ENCODE peak calls at places on chromosomes 2 and 18, in four cellular contexts. U, Z, M and L are unnamed samples.
A peak's percentile ranks its signal among the peaks of the same experiment; 100 is the strongest.

GRCh38 chr18:40407913-40408312 is 1547.1 kb upstream of the PIK3C3 start:
- DNase-seq in U (no peak), Z (no peak), M (no peak), L (no peak)

GRCh38 chr2:232353660-232354059 is 24.9 kb upstream of the ALPP start:
- DNase-seq in U (no peak), Z (no peak), M (no peak), L (no peak)

GRCh38 chr18:34834897-34835296 is 124.8 kb downstream of the DTNA start:
- DNase-seq in U (no peak), Z (no peak), M (no peak), L (no peak)

GRCh38 chr2:86249176-86249842 is 50.1 kb downstream of the MRPL35 start:
- DNase-seq in U (no peak), Z (no peak), M (peak; percentile 14), L (peak; percentile 55)

GRCh38 chr2:236038096-236038495 is 130.1 kb downstream of the GBX2 start:
- DNase-seq in U (no peak), Z (no peak), M (no peak), L (no peak)

GRCh38 chr2:233456934-233457333 is 102.6 kb downstream of the DGKD start:
- DNase-seq in U (no peak), Z (no peak), M (no peak), L (no peak)

GRCh38 chr2:219344756-219345458 is 12.4 kb upstream of the RESP18 start:
- DNase-seq in U (no peak), Z (no peak), M (no peak), L (no peak)

GRCh38 chr2:230961091-230961491 is 34.8 kb upstream of the SPATA3 start:
- DNase-seq in U (no peak), Z (no peak), M (no peak), L (no peak)

GRCh38 chr2:9897796-9898195 is 53.7 kb upstream of the GRHL1 start:
- DNase-seq in U (no peak), Z (no peak), M (no peak), L (no peak)

GRCh38 chr18:79712206-79712857 is 32.7 kb downstream of the CTDP1 start:
- DNase-seq in U (no peak), Z (no peak), M (no peak), L (no peak)

GRCh38 chr2:123532999-123533398 is 492.1 kb upstream of the CNTNAP5 start:
- DNase-seq in U (no peak), Z (no peak), M (no peak), L (no peak)

GRCh38 chr2:147451902-147452515 is 392.8 kb upstream of the ACVR2A start:
- DNase-seq in U (no peak), Z (no peak), M (no peak), L (no peak)

GRCh38 chr2:42917374-42918017 is 125.1 kb upstream of the HAAO start:
- DNase-seq in U (no peak), Z (no peak), M (peak; percentile 81), L (no peak)

GRCh38 chr2:240237609-240238151 is 97.2 kb upstream of the OTOS start:
- DNase-seq in U (no peak), Z (no peak), M (no peak), L (no peak)

GRCh38 chr18:76064998-76065397 is 430.0 kb downstream of the ZNF516 start:
- DNase-seq in U (no peak), Z (no peak), M (peak; percentile 24), L (no peak)

GRCh38 chr2:182548031-182548950 is 121.5 kb upstream of the PDE1A start:
- DNase-seq in U (no peak), Z (no peak), M (no peak), L (no peak)

GRCh38 chr2:7725850-7726242 is 808.6 kb downstream of the RNF144A start:
- DNase-seq in U (no peak), Z (no peak), M (no peak), L (no peak)

GRCh38 chr2:174246944-174247381 is 1.4 kb downstream of the OLA1 start:
- DNase-seq in U (no peak), Z (peak; percentile 28), M (peak; percentile 65), L (no peak)

GRCh38 chr2:5250482-5250881 is 441.7 kb upstream of the SOX11 start:
- DNase-seq in U (no peak), Z (no peak), M (no peak), L (no peak)

GRCh38 chr18:77737412-77737811 is 487.8 kb downstream of the GALR1 start:
- DNase-seq in U (no peak), Z (no peak), M (peak; percentile 11), L (no peak)

GRCh38 chr2:112529751-112530150 is 12.5 kb upstream of the POLR1B start:
- DNase-seq in U (no peak), Z (no peak), M (no peak), L (no peak)

GRCh38 chr2:209663666-209664065 is 108.0 kb upstream of the UNC80 start:
- DNase-seq in U (no peak), Z (no peak), M (no peak), L (no peak)

GRCh38 chr2:174699993-174700766 is 64.1 kb downstream of the CHRNA1 start:
- DNase-seq in U (no peak), Z (peak; percentile 40), M (peak; percentile 70), L (peak; percentile 57)

GRCh38 chr2:191459158-191459557 is 214.0 kb downstream of the MYO1B start:
- DNase-seq in U (no peak), Z (no peak), M (no peak), L (no peak)

GRCh38 chr18:26536664-26537063 is 11.7 kb downstream of the KCTD1 start:
- DNase-seq in U (no peak), Z (no peak), M (no peak), L (no peak)

DNA sequence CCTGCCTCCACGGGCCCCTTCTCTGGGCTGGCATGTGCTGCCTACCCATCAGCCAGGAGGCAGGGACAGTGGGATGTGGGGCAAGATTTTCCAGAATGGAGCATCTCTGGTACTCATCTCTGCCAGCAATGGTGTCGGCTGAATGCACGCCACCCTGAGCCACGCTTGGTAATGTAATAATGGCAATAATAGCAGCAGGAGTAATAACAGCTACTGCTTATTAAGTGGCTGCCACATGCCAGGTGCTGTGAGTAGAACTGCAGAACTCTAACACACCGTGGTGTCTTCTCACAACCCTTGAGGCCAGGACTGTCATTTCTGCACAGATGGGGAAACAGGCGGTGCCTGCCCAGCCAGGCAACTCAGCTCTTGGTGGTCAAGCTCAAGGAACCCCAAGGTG is 113.6 kb downstream of the CELF4 start:
- DNase-seq in U (no peak), Z (no peak), M (no peak), L (no peak)
- TF ChIP-seq HDAC2 in U (no peak), Z (no peak), M (no peak), L (no peak)

DNA sequence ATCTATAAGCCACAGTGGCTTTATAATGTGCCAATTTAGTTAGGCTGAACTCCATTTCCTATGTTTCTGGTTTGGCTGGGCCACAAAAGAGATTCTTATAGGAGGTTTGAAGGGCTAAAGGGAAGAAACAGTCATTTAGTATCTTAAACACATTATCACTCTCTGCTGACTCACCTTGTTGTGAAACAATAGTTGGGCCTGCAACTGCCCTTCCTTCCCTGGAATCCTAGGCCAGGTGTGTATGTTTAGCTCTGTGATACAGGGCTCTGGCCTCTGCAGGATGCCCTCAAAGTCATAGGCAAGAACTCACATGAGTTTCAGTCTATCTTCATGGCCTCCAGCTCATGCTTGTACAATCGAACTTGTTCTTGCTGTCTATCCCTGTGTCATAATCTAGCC is 400.0 kb upstream of the CELF4 start:
- DNase-seq in U (no peak), Z (no peak), M (no peak), L (no peak)
- TF ChIP-seq BHLHE40 in U (no peak), Z (no peak), M (no peak), L (no peak)

GRCh38 chr2:138252587-138252986 is 249.0 kb upstream of the SPOPL start:
- DNase-seq in U (no peak), Z (no peak), M (no peak), L (no peak)

GRCh38 chr2:138245309-138245708 is 256.3 kb upstream of the SPOPL start:
- DNase-seq in U (no peak), Z (no peak), M (no peak), L (no peak)

GRCh38 chr2:138247302-138247701 is 254.3 kb upstream of the SPOPL start:
- DNase-seq in U (no peak), Z (no peak), M (no peak), L (no peak)

GRCh38 chr2:138244400-138245001 is 257.1 kb upstream of the SPOPL start:
- DNase-seq in U (no peak), Z (no peak), M (peak; percentile 5), L (peak; percentile 9)

GRCh38 chr2:138249207-138249606 is 252.4 kb upstream of the SPOPL start:
- DNase-seq in U (no peak), Z (no peak), M (no peak), L (no peak)
- TF ChIP-seq HDAC2 in U (no peak), Z (no peak), M (no peak), L (no peak)

DNA sequence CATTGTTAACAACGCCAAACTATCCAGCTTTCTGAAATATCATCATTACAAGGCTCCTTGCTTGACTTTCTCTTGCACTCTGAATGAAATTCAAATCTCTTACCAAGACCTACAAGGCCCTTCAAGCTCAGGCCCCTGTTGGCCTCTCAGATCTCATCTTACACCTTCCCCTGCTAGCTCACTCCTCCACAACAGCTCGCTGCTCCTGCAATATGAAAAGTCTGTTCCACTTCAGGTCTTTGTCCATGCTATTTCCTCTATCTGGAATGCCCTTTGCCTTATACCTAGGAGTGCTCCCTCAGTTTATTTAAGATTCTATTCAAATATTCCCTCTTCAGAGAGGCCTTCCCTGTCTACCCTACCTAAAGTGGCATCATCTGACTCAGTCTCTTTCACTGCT is 91.7 kb downstream of the SESTD1 start:
- DNase-seq in U (no peak), Z (no peak), M (no peak), L (no peak)
- TF ChIP-seq BHLHE40 in U (no peak), Z (no peak), M (no peak), L (no peak)

GRCh38 chr2:120431386-120432292 is 85.7 kb downstream of the INHBB start:
- DNase-seq in U (no peak), Z (no peak), M (no peak), L (no peak)
- TF ChIP-seq HDAC2 in U (no peak), Z (no peak), M (no peak), L (no peak)

DNA sequence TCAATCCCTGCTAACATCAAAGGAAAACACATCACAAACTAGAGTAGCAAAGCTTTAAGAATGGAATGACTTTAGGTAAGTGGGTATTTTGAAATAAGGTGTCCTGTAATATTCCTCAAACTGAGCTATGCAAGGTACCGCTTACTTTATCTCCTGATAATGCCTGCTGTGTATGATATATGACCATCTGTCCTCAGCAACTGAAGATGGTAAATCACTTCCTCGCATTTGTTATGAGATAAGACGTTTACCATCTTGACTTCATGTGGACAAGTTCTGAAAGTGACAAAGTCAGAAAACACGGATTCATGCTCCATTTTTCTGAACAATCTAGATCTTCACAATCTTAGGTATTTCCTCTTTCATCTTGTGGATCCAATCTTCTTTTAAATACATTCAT is 49.3 kb upstream of the PTPRM start:
- DNase-seq in U (no peak), Z (no peak), M (no peak), L (no peak)
- TF ChIP-seq BHLHE40 in U (no peak), Z (no peak), M (no peak), L (no peak)

DNA sequence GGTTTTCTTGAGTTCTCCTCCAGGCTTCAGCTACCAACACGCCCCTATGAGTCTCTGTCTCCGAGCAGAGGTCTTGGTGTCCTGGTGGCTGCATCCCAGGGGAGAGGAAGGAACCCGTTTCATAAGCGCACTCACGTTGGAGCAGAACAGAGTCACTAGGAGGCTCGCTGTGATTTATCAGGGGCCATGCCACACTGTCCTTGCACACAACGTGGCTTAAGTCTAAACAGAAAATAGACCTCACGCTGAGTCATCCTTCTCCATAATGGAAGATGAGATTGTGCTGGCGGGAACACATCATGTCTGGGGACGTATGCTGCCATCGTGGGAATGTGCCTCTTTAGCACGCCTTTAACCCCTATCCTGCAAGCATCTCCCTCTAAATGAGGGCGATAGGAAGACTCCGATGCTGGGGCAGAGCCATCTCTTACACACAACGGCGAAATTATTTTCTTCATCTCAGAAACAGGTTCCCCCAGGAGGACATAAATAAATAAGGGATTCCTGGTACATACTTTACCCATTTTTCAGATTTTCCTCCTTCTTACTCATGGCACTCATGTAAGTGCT is 211.4 kb downstream of the KLHL29 start:
- DNase-seq in U (no peak), Z (no peak), M (no peak), L (no peak)
- TF ChIP-seq HDAC2 in U (no peak), Z (no peak), M (no peak), L (no peak)